ENCODE peak calls at places on chromosome 1, in six cellular contexts. Q is pancreas, Z is OCI-LY7, S is endothelial cell of umbilical vein, B is esophagus squamous epithelium, G is stomach. C is an unnamed sample.

GRCh38 chr1:211829343-211830054 is 1.1 kb downstream of the LPGAT1 start:
- DNase-seq in Q (peak), Z (no peak), S (no peak), B (no peak), G (no peak), C (no peak)

GRCh38 chr1:153307221-153307600 is 5.5 kb downstream of the PGLYRP3 start:
- DNase-seq in Q (no peak), Z (no peak), S (no peak), B (no peak), G (no peak), C (no peak)

GRCh38 chr1:50705041-50705440 is 255.0 kb downstream of the FAF1 start:
- DNase-seq in Q (no peak), Z (no peak), S (no peak), B (no peak), G (no peak), C (no peak)

GRCh38 chr1:109539676-109540075 is at the start of gene GPR61:
- DNase-seq in Q (no peak), Z (no peak), S (no peak), B (no peak), G (no peak), C (no peak)

GRCh38 chr1:3531928-3532327 is 77.5 kb downstream of the ARHGEF16 start:
- DNase-seq in Q (no peak), Z (no peak), S (no peak), B (no peak), G (no peak), C (no peak)

GRCh38 chr1:235102259-235102582 is 26.4 kb downstream of the TOMM20 start:
- DNase-seq in Q (no peak), Z (no peak), S (no peak), B (no peak), G (no peak), C (no peak)

GRCh38 chr1:8914471-8914870 is 31.2 kb upstream of the CA6 start:
- DNase-seq in Q (no peak), Z (no peak), S (no peak), B (no peak), G (no peak), C (no peak)

GRCh38 chr1:152487871-152488270 is 22.7 kb upstream of the LCE5A start:
- DNase-seq in Q (no peak), Z (no peak), S (no peak), B (no peak), G (no peak), C (no peak)

GRCh38 chr1:201851949-201852348 is 23.0 kb downstream of the IPO9 start:
- DNase-seq in Q (no peak), Z (no peak), S (no peak), B (no peak), G (no peak), C (no peak)
- H3K27ac ChIP-seq in Q (no peak), Z (no peak), S (peak), B (no peak), G (no peak), C (no peak)

DNA sequence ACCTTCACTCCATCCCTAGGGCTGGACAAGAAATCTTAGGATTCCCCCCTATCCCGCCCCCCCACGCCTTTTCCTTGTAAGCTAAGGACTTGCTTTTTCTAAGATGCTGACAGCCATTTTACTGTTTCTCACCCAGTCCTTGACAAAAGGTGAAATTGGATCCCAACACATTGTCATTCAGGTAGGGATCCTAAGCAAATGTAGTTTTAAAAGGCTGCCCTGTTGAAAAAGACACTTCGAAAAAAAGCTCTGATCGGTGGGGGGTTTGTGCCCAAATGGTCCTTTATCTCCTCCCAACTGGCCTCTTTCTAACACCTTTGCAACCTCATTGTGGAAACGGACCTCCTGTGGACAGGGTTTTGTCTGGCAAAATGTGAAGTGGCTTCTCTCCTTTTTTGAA is 2.9 kb downstream of the CACHD1 start:
- DNase-seq in Q (no peak), Z (no peak), S (no peak), B (no peak), G (no peak), C (no peak)
- H3K4me3 ChIP-seq in Q (no peak), Z (no peak), S (no peak), B (no peak), G (no peak), C (no peak)

DNA sequence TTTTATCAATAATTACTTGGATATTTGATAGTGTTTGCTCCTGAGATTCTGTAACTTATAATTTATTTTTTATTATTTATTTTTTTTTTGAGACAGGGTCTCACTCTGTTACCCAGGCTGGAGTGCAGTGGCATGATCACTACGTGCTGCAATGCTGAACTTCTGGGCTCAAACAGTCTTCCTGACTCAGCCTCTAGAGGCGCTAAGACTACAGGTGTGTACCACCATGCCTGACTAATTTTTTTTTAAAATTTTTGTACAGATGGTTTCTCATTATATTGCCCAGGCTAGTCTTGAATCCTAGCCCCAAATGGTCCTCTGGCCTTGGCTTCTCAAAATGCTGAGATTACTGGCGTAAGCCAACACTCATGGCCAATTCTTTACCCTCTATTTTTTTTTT is 845.5 kb upstream of the ADGRL4 start:
- DNase-seq in Q (no peak), Z (peak), S (no peak), B (no peak), G (no peak), C (no peak)
- TF ChIP-seq CTCF in Q (no peak), Z (peak), S (no peak), B (no peak), G (no peak), C (no peak)

GRCh38 chr1:27099904-27100796 is 54.8 kb downstream of the SLC9A1 start:
- DNase-seq in Q (no peak), Z (no peak), S (no peak), B (no peak), G (no peak), C (no peak)

GRCh38 chr1:27100797-27101491 is 54.0 kb downstream of the SLC9A1 start:
- DNase-seq in Q (no peak), Z (no peak), S (no peak), B (no peak), G (no peak), C (no peak)

GRCh38 chr1:27097484-27097917 is 57.4 kb downstream of the SLC9A1 start:
- DNase-seq in Q (peak), Z (peak), S (peak), B (no peak), G (peak), C (no peak)

GRCh38 chr1:27098447-27099153 is 56.3 kb downstream of the SLC9A1 start:
- DNase-seq in Q (no peak), Z (no peak), S (no peak), B (no peak), G (no peak), C (no peak)

GRCh38 chr1:27099154-27099903 is 55.6 kb downstream of the SLC9A1 start:
- DNase-seq in Q (no peak), Z (peak), S (no peak), B (no peak), G (peak), C (no peak)
- H3K27ac ChIP-seq in Q (no peak), Z (no peak), S (no peak), B (peak), G (peak), C (peak)

GRCh38 chr1:25023826-25024225 is 93.8 kb upstream of the RUNX3 start:
- DNase-seq in Q (no peak), Z (no peak), S (no peak), B (no peak), G (no peak), C (no peak)

GRCh38 chr1:25023190-25023578 is 93.1 kb upstream of the RUNX3 start:
- DNase-seq in Q (no peak), Z (no peak), S (no peak), B (no peak), G (no peak), C (no peak)

GRCh38 chr1:25020851-25021585 is 90.9 kb upstream of the RUNX3 start:
- DNase-seq in Q (no peak), Z (no peak), S (no peak), B (no peak), G (no peak), C (no peak)

GRCh38 chr1:25021586-25022215 is 91.6 kb upstream of the RUNX3 start:
- DNase-seq in Q (no peak), Z (peak), S (no peak), B (no peak), G (no peak), C (no peak)

DNA sequence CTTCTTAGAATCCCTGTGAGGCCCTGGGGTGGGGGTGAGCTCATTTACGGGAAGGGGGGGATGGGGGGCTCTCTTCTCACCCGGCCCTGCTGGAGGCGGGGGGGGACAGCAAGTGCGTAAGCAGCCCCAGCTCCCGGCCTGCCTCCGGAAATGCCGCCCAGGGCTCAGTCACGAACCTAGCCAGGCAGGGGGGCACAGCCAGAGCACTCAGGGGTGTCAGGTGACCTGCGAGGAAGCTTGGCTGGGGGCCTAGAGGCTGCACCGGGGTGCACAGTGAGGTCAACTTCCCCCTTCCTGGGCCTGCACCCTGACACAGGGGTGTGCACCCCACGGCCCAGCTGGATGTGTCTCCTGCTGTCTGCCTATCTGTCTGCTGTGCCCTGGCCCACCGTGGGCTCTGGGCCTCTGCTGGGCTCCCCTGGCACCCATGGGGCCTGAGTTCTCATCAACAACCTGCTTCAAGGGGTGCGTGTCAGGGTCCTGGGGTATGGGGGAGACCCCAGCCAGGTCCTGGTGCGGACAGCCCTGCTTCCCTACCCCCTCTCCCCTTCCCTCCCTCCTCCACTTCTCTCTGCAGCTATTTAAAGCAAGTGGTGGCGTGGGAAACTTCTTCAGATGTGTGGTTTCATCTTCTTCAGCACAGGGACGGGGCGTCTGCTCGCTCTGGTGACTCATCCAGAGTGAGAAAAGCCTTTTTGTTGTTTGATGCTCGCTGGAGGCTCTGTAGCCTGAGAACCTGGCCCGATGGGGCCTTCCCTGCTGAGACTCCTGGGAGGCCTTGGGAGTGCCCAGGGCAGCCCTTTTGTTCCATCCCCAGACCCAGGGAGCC is 92.5 kb upstream of the RUNX3 start:
- DNase-seq in Q (no peak), Z (peak), S (no peak), B (peak), G (peak), C (no peak)
- H3K4me3 ChIP-seq in Q (no peak), Z (peak), S (no peak), B (no peak), G (no peak), C (no peak)

GRCh38 chr1:229254910-229255541 is 15.9 kb upstream of the RAB4A start:
- DNase-seq in Q (no peak), Z (peak), S (no peak), B (no peak), G (no peak), C (no peak)
- TF ChIP-seq CTCF in Q (no peak), Z (peak), S (no peak), B (peak), G (no peak), C (no peak)

GRCh38 chr1:43584203-43584602 is 53.5 kb downstream of the PTPRF start:
- DNase-seq in Q (no peak), Z (no peak), S (no peak), B (no peak), G (no peak), C (no peak)
- H3K27ac ChIP-seq in Q (no peak), Z (no peak), S (no peak), B (no peak), G (no peak), C (no peak)

GRCh38 chr1:55078470-55078869 is 39.1 kb downstream of the PCSK9 start:
- DNase-seq in Q (no peak), Z (no peak), S (no peak), B (no peak), G (no peak), C (no peak)

GRCh38 chr1:55076356-55076755 is 37.0 kb downstream of the PCSK9 start:
- DNase-seq in Q (no peak), Z (no peak), S (no peak), B (no peak), G (no peak), C (no peak)

GRCh38 chr1:55079651-55080050 is 40.3 kb downstream of the PCSK9 start:
- DNase-seq in Q (no peak), Z (no peak), S (no peak), B (no peak), G (no peak), C (no peak)

GRCh38 chr1:55081188-55081904 is 42.0 kb downstream of the PCSK9 start:
- DNase-seq in Q (no peak), Z (no peak), S (peak), B (no peak), G (no peak), C (no peak)

DNA sequence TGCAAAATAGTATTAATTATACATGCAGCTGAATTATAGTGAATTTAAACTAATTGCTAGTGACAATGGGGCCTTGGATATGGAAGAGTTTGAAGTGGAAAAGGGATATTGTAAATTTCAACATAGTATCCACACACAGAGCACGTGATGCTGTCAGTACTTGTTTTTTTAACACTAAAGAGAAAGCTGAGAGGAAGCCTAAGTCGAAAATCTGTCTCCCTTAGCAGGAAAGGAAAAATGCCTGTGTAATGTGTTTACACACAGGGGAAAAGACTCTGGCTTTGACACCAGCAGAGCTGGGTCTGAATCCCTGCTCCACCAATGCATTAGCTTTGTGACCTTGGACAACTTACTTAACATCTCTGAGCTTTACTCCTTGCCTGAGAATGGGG is 42.6 kb downstream of the PCSK9 start:
- DNase-seq in Q (no peak), Z (no peak), S (peak), B (no peak), G (no peak), C (no peak)
- H3K4me3 ChIP-seq in Q (no peak), Z (no peak), S (no peak), B (no peak), G (no peak), C (no peak)

GRCh38 chr1:33031506-33031905 is 5.2 kb downstream of the AK2 start:
- DNase-seq in Q (no peak), Z (no peak), S (no peak), B (no peak), G (no peak), C (no peak)
- TF ChIP-seq CTCF in Q (no peak), Z (no peak), S (no peak), B (no peak), G (no peak), C (no peak)

C was measured in vagina.